ENCODE peak calls at places on chromosomes 11 and 22, in ten cellular contexts. X is stimulated activated CD4-positive, alpha-beta T cell treated with anti-CD3 and anti-CD28 coated beads, Interleukin-12 subunit alpha, Interleukin-12 subunit beta, amount 100 ng/mL, for 48 hours; U is SJSA1; R is dorsolateral prefrontal cortex; A is activated CD4-positive, alpha-beta memory T cell treated with anti-CD3 and anti-CD28 coated beads, Interleukin-2, amount 10 ng/mL, durations not matched to agents 7 days and 5 days; K is progenitor cell of endocrine pancreas; G is cardiac muscle cell; F is DMS153; L is neural crest cell; B is effector CD4-positive, alpha-beta T cell. T is an unnamed sample.

GRCh38 chr11:76073716-76074115 is 132.6 kb downstream of the WNT11 start:
- DNase-seq in X (no peak), A (no peak), F (no peak), G (no peak), K (no peak), R (no peak), U (no peak), L (no peak), B (no peak), T (no peak)

GRCh38 chr22:37675930-37676571 is 615 bp downstream of the LGALS1 start:
- DNase-seq in R (no peak), B (no peak), G (no peak), K (no peak), A (peak; percentile 40), X (no peak), L (no peak), U (peak; percentile 71), F (no peak), T (no peak)

GRCh38 chr11:2886191-2886894 is 768 bp upstream of the CDKN1C start:
- DNase-seq in L (peak; percentile 63), X (no peak), A (no peak), B (peak; percentile 18), K (peak; percentile 56), F (peak; percentile 31), G (peak; percentile 85), U (no peak), R (no peak), T (no peak)

GRCh38 chr11:67285541-67286498 is 3.3 kb upstream of the ANKRD13D start:
- DNase-seq in A (no peak), X (no peak), L (no peak), R (no peak), B (peak; percentile 35), U (no peak), K (no peak), G (no peak), F (no peak), T (no peak)

GRCh38 chr22:38423512-38424503 is 31.2 kb downstream of the KCNJ4 start:
- DNase-seq in A (no peak), X (no peak), B (no peak), U (no peak), G (no peak), F (no peak), R (no peak), K (no peak), L (no peak), T (no peak)

GRCh38 chr22:42991010-42991651 is 23.8 kb downstream of the PACSIN2 start:
- DNase-seq in X (no peak), U (peak; percentile 91), F (no peak), K (no peak), B (no peak), G (no peak), R (no peak), A (no peak), L (no peak), T (no peak)

GRCh38 chr11:75862437-75862836 is 47.4 kb downstream of the UVRAG start:
- DNase-seq in U (no peak), G (no peak), X (no peak), F (no peak), B (no peak), L (no peak), A (no peak), K (no peak), R (no peak), T (no peak)

GRCh38 chr22:32473388-32473952 is 1.1 kb upstream of the FBXO7 start:
- DNase-seq in K (no peak), R (no peak), B (peak; percentile 20), A (peak; percentile 53), G (peak; percentile 73), L (peak; percentile 25), U (no peak), F (peak; percentile 59), X (peak; percentile 76), T (peak; percentile 32)

GRCh38 chr11:54832676-54833075 is 126.0 kb downstream of the OR4A5 start:
- DNase-seq in G (no peak), X (no peak), L (no peak), B (no peak), F (no peak), U (peak; percentile 16), R (no peak), A (no peak), K (no peak), T (no peak)

GRCh38 chr11:98155696-98156095 is 865.1 kb upstream of the CNTN5 start:
- DNase-seq in R (no peak), B (no peak), U (no peak), X (no peak), K (no peak), A (no peak), L (no peak), F (peak; percentile 33), G (no peak), T (no peak)

GRCh38 chr22:41915035-41915782 is at the start of gene SHISA8:
- DNase-seq in X (no peak), G (peak; percentile 66), R (no peak), B (peak; percentile 48), F (no peak), L (no peak), A (peak; percentile 60), K (peak; percentile 37), U (no peak), T (peak; percentile 72)

GRCh38 chr11:109123811-109124787 is 297.9 kb upstream of the C11orf87 start:
- DNase-seq in R (no peak), U (no peak), B (no peak), K (no peak), F (no peak), G (peak; percentile 24), A (no peak), X (no peak), L (no peak), T (no peak)

GRCh38 chr11:115869780-115870431 is 365.7 kb upstream of the CADM1 start:
- DNase-seq in F (peak; percentile 49), A (peak; percentile 32), R (no peak), U (peak; percentile 46), X (no peak), K (no peak), G (peak; percentile 60), L (no peak), B (no peak), T (no peak)

GRCh38 chr22:25076281-25076680 is 123.4 kb upstream of the CRYBB3 start:
- DNase-seq in U (no peak), F (no peak), R (no peak), B (no peak), L (no peak), G (no peak), X (no peak), A (peak; percentile 26), K (no peak), T (no peak)

GRCh38 chr11:57778318-57779037 is 16.9 kb downstream of the CTNND1 start:
- DNase-seq in U (peak; percentile 98), B (no peak), G (peak; percentile 97), R (peak; percentile 81), L (peak; percentile 51), A (no peak), F (peak; percentile 65), K (peak; percentile 69), X (no peak), T (no peak)

GRCh38 chr11:57424802-57425564 is 1.9 kb downstream of the SLC43A3 start:
- DNase-seq in B (peak; percentile 73), A (peak; percentile 89), K (no peak), X (peak; percentile 77), U (peak; percentile 66), R (no peak), F (peak; percentile 43), L (no peak), G (no peak), T (peak; percentile 60)

GRCh38 chr22:20509344-20510047 is 2.1 kb downstream of the MED15 start:
- DNase-seq in F (no peak), B (peak; percentile 51), A (peak; percentile 63), R (no peak), U (peak; percentile 95), X (peak; percentile 57), G (peak; percentile 70), K (no peak), L (no peak), T (no peak)